ENCODE peak calls at places on chromosomes 4 and X, in four cellular contexts. V is gastrocnemius medialis, H is heart right ventricle, P is left ventricle myocardium inferior. R is an unnamed sample.

GRCh38 chrX:43881410-43882293 is 598 bp downstream of the MAOB start:
- DNase-seq in V (no peak), H (no peak), P (no peak), R (no peak)

GRCh38 chrX:121754301-121754700 is 706.9 kb downstream of the GLUD2 start:
- DNase-seq in H (no peak), V (no peak), P (no peak), R (no peak)

GRCh38 chr4:40909363-40909876 is 159.7 kb downstream of the NSUN7 start:
- DNase-seq in H (no peak), V (no peak), P (no peak), R (no peak)

GRCh38 chr4:123987408-123987807 is 590.8 kb downstream of the SPRY1 start:
- DNase-seq in V (no peak), P (no peak), H (no peak), R (peak; percentile 69)

GRCh38 chr4:8368998-8369397 is 71.5 kb downstream of the ACOX3 start:
- DNase-seq in H (no peak), P (no peak), V (no peak), R (peak; percentile 66)

GRCh38 chr4:26321326-26322276 is 787 bp downstream of the RBPJ start:
- DNase-seq in H (no peak), P (peak; percentile 25), V (no peak), R (peak; percentile 88)

GRCh38 chrX:154734101-154734781 is 16.6 kb downstream of the GAB3 start:
- DNase-seq in V (no peak), H (peak; percentile 17), P (no peak), R (peak; percentile 82)

GRCh38 chr4:8834681-8835220 is 36.9 kb downstream of the HMX1 start:
- DNase-seq in H (no peak), P (no peak), V (no peak), R (no peak)

GRCh38 chrX:95764972-95765451 is 919.6 kb upstream of the DIAPH2 start:
- DNase-seq in H (peak; percentile 2), P (no peak), V (no peak), R (no peak)

GRCh38 chrX:1502241-1502640 is 34.7 kb downstream of the P2RY8 start:
- DNase-seq in P (no peak), H (no peak), V (no peak), R (peak; percentile 93)

GRCh38 chr4:122899682-122900081 is 22.7 kb downstream of the NUDT6 start:
- DNase-seq in V (no peak), P (no peak), H (no peak), R (no peak)

GRCh38 chr4:139975830-139976272 is 178.1 kb downstream of the MAML3 start:
- DNase-seq in H (no peak), P (no peak), V (no peak), R (no peak)

GRCh38 chr4:41122775-41123174 is 91.6 kb downstream of the APBB2 start:
- DNase-seq in V (no peak), H (no peak), P (no peak), R (no peak)

GRCh38 chrX:16022580-16023170 is 100.7 kb upstream of the GRPR start:
- DNase-seq in P (no peak), V (no peak), H (no peak), R (no peak)

GRCh38 chr4:40881851-40882250 is 132.1 kb downstream of the NSUN7 start:
- DNase-seq in V (no peak), H (no peak), P (no peak), R (no peak)

GRCh38 chr4:128191115-128191897 is 96.3 kb downstream of the PGRMC2 start:
- DNase-seq in H (peak; percentile 55), V (peak; percentile 29), P (peak; percentile 31), R (peak; percentile 75)

GRCh38 chr4:13530823-13531608 is 13.3 kb downstream of the NKX3-2 start:
- DNase-seq in H (no peak), V (no peak), P (no peak), R (no peak)

GRCh38 chr4:72312032-72312650 is 256.9 kb downstream of the ADAMTS3 start:
- DNase-seq in V (peak; percentile 28), P (peak; percentile 79), H (peak; percentile 78), R (no peak)

GRCh38 chr4:106333186-106333585 is 16.8 kb downstream of the AIMP1 start:
- DNase-seq in P (no peak), V (no peak), H (no peak), R (no peak)

GRCh38 chr4:106329027-106329618 is 12.8 kb downstream of the AIMP1 start:
- DNase-seq in V (no peak), P (no peak), H (no peak), R (no peak)

GRCh38 chr4:106337916-106338315 is 21.6 kb downstream of the AIMP1 start:
- DNase-seq in H (no peak), P (no peak), V (no peak), R (no peak)

GRCh38 chr4:106338671-106339070 is 22.3 kb downstream of the AIMP1 start:
- DNase-seq in V (no peak), H (no peak), P (no peak), R (no peak)

GRCh38 chr4:106334732-106335131 is 18.4 kb downstream of the AIMP1 start:
- DNase-seq in V (no peak), H (no peak), P (no peak), R (no peak)
- H3K27ac ChIP-seq in V (no peak overlapping the region), H (no peak overlapping the region), P (no peak overlapping the region), R (no peak overlapping the region)

GRCh38 chrX:129737921-129738320 is 858 bp upstream of the XPNPEP2 start:
- DNase-seq in V (peak; percentile 8), P (no peak), H (no peak), R (no peak)
- H3K4me1 ChIP-seq in V (no peaks in the 10 kb centered on the region), P (no peaks in the 10 kb centered on the region), H (peaks cover 26% of the 10 kb centered on the region), R (no peaks in the 10 kb centered on the region)

GRCh38 chr4:1956631-1957030 is 52.1 kb downstream of the NELFA start:
- DNase-seq in V (no peak), P (no peak), H (no peak), R (peak; percentile 16)
- H3K36me3 ChIP-seq in V (no peaks in the 10 kb centered on the region), P (peaks cover 77% of the 10 kb centered on the region), H (peaks cover 97% of the 10 kb centered on the region), R (no peaks in the 10 kb centered on the region)

DNA sequence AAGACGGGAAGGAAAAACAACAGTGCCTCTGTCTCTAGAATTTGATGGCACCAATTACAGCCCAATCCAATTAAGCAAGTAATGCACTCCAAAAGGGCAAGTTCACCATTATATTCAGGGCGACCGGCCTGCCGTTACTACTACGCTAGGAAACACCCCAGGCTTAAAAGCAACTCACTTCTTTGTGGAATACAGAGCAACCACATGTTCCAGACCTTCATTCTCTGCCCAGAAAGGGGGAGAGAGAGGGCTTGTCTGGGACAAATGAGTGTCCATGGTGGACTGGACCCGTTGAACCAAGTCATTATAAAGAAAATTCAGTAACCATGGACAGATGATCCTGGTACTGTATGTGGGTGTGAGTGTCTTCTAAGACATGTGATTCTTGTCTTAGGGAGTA is 1.6 kb downstream of the KDR start:
- DNase-seq in P (no peak), H (no peak), V (no peak), R (no peak)
- H3K27ac ChIP-seq in P (peak overlapping the region; percentile 89), H (no peak overlapping the region), V (no peak overlapping the region), R (no peak overlapping the region)

DNA sequence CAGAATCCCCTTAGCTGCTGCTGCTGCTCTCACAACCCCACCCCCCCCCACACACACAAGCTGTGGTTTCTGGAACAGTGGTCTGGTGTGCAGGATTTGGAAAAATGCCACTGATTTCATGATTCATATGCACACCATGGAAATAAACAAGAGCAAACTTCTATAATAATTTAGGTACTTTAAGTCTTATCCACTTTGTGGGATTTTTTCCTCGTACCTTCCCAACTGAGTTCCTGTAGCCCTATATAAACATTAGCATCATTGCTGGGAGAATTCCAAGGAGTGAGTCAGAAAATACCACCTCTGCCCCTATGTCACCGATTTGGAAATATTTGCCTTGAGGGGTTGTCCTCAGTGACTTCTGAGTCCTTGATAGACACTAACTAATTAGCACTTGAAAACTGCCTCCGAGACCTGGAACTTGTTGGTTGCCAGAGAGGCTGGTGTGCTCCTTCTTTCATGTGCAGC is 61.6 kb downstream of the CPE start:
- DNase-seq in V (no peak), P (no peak), H (no peak), R (no peak)
- H3K4me1 ChIP-seq in V (no peaks in the 10 kb centered on the region), P (no peaks in the 10 kb centered on the region), H (peaks cover 8% of the 10 kb centered on the region), R (no peaks in the 10 kb centered on the region)

DNA sequence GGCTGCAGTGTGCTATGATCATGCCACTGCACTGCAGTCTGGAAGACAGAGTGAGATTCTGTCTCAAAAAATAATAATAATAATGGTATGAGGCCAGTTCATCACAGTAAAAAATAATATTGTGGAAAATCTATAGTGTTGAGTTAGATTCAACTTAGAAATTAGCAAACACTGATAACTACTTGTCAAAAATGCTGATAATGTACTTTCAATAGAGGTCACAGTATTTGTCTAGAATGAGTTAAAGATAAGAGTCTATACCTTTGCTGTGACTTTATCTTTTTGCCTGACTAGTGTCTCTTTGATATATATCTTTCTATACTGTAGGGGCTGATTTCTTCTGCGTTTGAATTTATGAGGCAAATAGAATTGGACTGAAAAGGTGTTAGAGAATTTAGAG is 430.6 kb downstream of the RPA4 start:
- DNase-seq in V (no peak), H (no peak), P (no peak), R (no peak)
- H3K36me3 ChIP-seq in V (no peaks in the 10 kb centered on the region), H (no peaks in the 10 kb centered on the region), P (no peaks in the 10 kb centered on the region), R (no peaks in the 10 kb centered on the region)

GRCh38 chr4:78971326-78971725 is 32.1 kb upstream of the PAQR3 start:
- DNase-seq in H (peak; percentile 14), P (no peak), V (peak; percentile 30), R (no peak)
- H3K27ac ChIP-seq in H (peak overlapping the region; percentile 62), P (peak overlapping the region; percentile 69), V (peak overlapping the region; percentile 56), R (no peak overlapping the region)

R was measured in spleen.